ENCODE peak calls at places on chromosome 10, in six cellular contexts. G, J, D, Y, T and S are unnamed samples.

GRCh38 chr10:110629680-110630191 is 14.4 kb upstream of the RBM20 start:
- DNase-seq in D (no peak), J (peak), Y (no peak), T (no peak), G (peak), S (peak)

GRCh38 chr10:25786181-25786580 is 147.8 kb upstream of the MYO3A start:
- DNase-seq in T (no peak), J (no peak), D (no peak), Y (no peak), G (no peak), S (no peak)

GRCh38 chr10:43700306-43700705 is 51.6 kb upstream of the ZNF32 start:
- DNase-seq in D (no peak), G (no peak), T (no peak), J (peak), Y (no peak), S (no peak)

GRCh38 chr10:127690176-127690575 is 46.8 kb upstream of the FOXI2 start:
- DNase-seq in T (no peak), J (no peak), D (no peak), Y (no peak), G (no peak), S (no peak)

GRCh38 chr10:106566871-106567270 is 597.6 kb downstream of the SORCS1 start:
- DNase-seq in D (no peak), Y (no peak), J (no peak), G (no peak), T (no peak), S (no peak)

GRCh38 chr10:80517416-80518142 is 20.1 kb upstream of the SH2D4B start:
- DNase-seq in G (no peak), D (no peak), J (no peak), Y (no peak), T (no peak), S (no peak)

GRCh38 chr10:44972874-44973306 is 5.7 kb downstream of the DEPP1 start:
- DNase-seq in G (no peak), T (no peak), Y (no peak), J (no peak), D (no peak), S (no peak)

GRCh38 chr10:87925570-87925969 is 62.1 kb downstream of the PTEN start:
- DNase-seq in J (no peak), T (no peak), Y (no peak), G (peak), D (no peak), S (peak)

GRCh38 chr10:26799342-26799741 is 61.4 kb downstream of the ABI1 start:
- DNase-seq in G (no peak), T (peak), J (no peak), Y (no peak), D (no peak), S (no peak)

GRCh38 chr10:34494012-34494411 is 321.1 kb downstream of the PARD3 start:
- DNase-seq in G (no peak), J (peak), Y (no peak), D (no peak), T (no peak), S (peak)

GRCh38 chr10:45371555-45371954 is 2.5 kb upstream of the ALOX5 start:
- DNase-seq in G (no peak), Y (no peak), D (no peak), T (no peak), J (no peak), S (no peak)

GRCh38 chr10:132521041-132521465 is 16.5 kb upstream of the INPP5A start:
- DNase-seq in T (no peak), Y (no peak), J (no peak), D (peak), G (no peak), S (no peak)

GRCh38 chr10:81874878-81875679 is at the start of gene NRG3:
- DNase-seq in D (no peak), G (no peak), Y (peak), J (no peak), T (peak), S (no peak)

GRCh38 chr10:11871470-11871869 is 48.3 kb downstream of the PROSER2 start:
- DNase-seq in D (no peak), J (no peak), G (no peak), T (no peak), Y (no peak), S (peak)

GRCh38 chr10:182441-183201 is 47.4 kb downstream of the ZMYND11 start:
- DNase-seq in J (no peak), D (no peak), T (peak), Y (no peak), G (no peak), S (peak)

GRCh38 chr10:133520193-133520738 is 6.9 kb upstream of the CYP2E1 start:
- DNase-seq in Y (peak), G (no peak), D (peak), T (peak), J (peak), S (peak)

GRCh38 chr10:6269953-6270867 is 67.5 kb downstream of the PFKFB3 start:
- DNase-seq in D (no peak), J (no peak), G (no peak), T (peak), Y (no peak), S (peak)

GRCh38 chr10:45257615-45258014 is 57.8 kb downstream of the OR13A1 start:
- DNase-seq in J (no peak), Y (no peak), T (no peak), G (no peak), D (no peak), S (no peak)

GRCh38 chr10:7576340-7576739 is 90.4 kb downstream of the ITIH5 start:
- DNase-seq in J (no peak), Y (no peak), T (no peak), G (no peak), D (no peak), S (no peak)

GRCh38 chr10:19168584-19168983 is 120.0 kb downstream of the MALRD1 start:
- DNase-seq in Y (peak), T (no peak), D (no peak), G (no peak), J (peak), S (no peak)

GRCh38 chr10:70622981-70623844 is 20.7 kb upstream of the PRF1 start:
- DNase-seq in T (no peak), G (no peak), J (peak), Y (peak), D (no peak), S (no peak)

GRCh38 chr10:70479626-70480253 is 1.2 kb downstream of the PALD1 start:
- DNase-seq in G (no peak), T (no peak), Y (peak), D (no peak), J (no peak), S (no peak)

GRCh38 chr10:71009031-71009605 is 120.8 kb upstream of the PCBD1 start:
- DNase-seq in Y (no peak), T (no peak), D (no peak), J (no peak), G (no peak), S (no peak)

GRCh38 chr10:22690614-22691431 is 23.6 kb downstream of the PIP4K2A start:
- DNase-seq in J (peak), D (no peak), Y (peak), T (no peak), G (no peak), S (peak)

GRCh38 chr10:22693371-22693784 is 21.0 kb downstream of the PIP4K2A start:
- DNase-seq in G (peak), D (no peak), J (peak), Y (no peak), T (peak), S (no peak)

GRCh38 chr10:22686347-22686746 is 28.0 kb downstream of the PIP4K2A start:
- DNase-seq in T (no peak), Y (no peak), D (no peak), J (no peak), G (no peak), S (no peak)

GRCh38 chr10:22693860-22694259 is 20.5 kb downstream of the PIP4K2A start:
- DNase-seq in G (no peak), J (no peak), D (no peak), Y (no peak), T (no peak), S (no peak)

DNA sequence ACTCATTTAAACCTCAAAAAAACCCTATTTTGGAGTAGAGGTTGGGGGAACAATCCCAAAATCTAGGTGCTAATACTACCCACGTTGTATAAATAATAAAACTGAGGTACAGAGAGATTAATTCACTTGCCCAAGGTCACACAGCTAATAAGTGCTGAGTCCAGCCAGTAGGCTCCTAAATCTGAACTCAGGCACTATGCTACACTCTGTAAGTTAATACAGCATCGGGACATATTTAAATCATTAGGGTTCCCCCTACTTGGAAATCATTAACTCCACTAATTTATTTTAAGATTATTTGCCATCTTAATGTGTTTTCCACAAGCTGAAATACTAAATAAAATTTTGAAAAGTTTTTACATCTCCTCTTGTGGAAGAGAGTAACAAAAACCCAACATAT is 24.2 kb downstream of the PIP4K2A start:
- DNase-seq in D (no peak), Y (no peak), G (no peak), T (no peak), J (no peak), S (no peak)
- H3K4me3 ChIP-seq in D (no peak), Y (peak), G (no peak), T (no peak), J (no peak), S (no peak)

GRCh38 chr10:114544045-114544659 is 113.9 kb downstream of the ABLIM1 start:
- DNase-seq in Y (no peak), J (no peak), T (peak), G (no peak), D (no peak), S (peak)
- H3K4me3 ChIP-seq in Y (no peak), J (no peak), T (peak), G (no peak), D (no peak), S (no peak)

GRCh38 chr10:4312046-4312835 is 513.8 kb upstream of the AKR1E2 start:
- DNase-seq in Y (no peak), T (no peak), D (no peak), J (no peak), G (no peak), S (peak)

GRCh38 chr10:4315529-4315928 is 510.5 kb upstream of the AKR1E2 start:
- DNase-seq in J (peak), T (no peak), D (no peak), Y (no peak), G (peak), S (no peak)

GRCh38 chr10:4319870-4320367 is 506.1 kb upstream of the AKR1E2 start:
- DNase-seq in Y (no peak), G (no peak), D (no peak), J (no peak), T (no peak), S (no peak)

DNA sequence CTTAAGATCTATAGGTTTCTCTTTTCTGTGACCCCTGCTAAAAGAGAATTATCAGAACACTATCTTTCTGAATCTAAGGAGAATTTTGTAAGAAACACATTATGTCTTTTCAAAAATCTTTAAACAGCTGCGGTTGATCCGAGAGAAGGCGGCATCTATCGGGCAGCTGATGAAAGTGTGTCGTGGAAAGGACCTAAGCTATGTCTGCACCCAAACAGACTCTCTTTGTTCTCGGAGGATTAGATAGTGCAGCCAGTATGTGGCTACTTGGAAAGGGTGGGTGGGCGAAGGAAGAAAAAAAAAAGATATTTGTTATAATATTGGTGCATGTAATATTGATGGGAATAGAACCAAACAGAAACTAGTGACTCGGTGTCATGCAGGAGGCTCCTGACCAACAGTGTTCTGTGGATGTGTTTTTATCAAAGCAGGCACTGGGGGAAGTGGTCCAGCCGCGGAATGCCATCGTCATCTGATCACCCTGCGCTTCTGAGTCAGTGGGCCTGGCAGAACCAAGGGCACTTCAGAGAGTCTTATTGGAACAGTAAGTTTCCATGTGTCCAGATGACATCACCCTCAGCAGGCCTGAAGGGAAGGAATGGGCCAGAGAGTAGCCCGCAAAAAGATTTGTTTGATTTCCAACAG is 509.7 kb upstream of the AKR1E2 start:
- DNase-seq in G (peak), J (peak), T (no peak), D (peak), Y (no peak), S (peak)
- H3K4me3 ChIP-seq in G (no peak), J (no peak), T (no peak), D (no peak), Y (no peak), S (no peak)

GRCh38 chr10:62083413-62083794 is 181.9 kb downstream of the ARID5B start:
- DNase-seq in T (no peak), Y (no peak), J (peak), D (no peak), G (no peak), S (peak)
- H3K4me3 ChIP-seq in T (no peak), Y (no peak), J (peak), D (peak), G (no peak), S (no peak)

DNA sequence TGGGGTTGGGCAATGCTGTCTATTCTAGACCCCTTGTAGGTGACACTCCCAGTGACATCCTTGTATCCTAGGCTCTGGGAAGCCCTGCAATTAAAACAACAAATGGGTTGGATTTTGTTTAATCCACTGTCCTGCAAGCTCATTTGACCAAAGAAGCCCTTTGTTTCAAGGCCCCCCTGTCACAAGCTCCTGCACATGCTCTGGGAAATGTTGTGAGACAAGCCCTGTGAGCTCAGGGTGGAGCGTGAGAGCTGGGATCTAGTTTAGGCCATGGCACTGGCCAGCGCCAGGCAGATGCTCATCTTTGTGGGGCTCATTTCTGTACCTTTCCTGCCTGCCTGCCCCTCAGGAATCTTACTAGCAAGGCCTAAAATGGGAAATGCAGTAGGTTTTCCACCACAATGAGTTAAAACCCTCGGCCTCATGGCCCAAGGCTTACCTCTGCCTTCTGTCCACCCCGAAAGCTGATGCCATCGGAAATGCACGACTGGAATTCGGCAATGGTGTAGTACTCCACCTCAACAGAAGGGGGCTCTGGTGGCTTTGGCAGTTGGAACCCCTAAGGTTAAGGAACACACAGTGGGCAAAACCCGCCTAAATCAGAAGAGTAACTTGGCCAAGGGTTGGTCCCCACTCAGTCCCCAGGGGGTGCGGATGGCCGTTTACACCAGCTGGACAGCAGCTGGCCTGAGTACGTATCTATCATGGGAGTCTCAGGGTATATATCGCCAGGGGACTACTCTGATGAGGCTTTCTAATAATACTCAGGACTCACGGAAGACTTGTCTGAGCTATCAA is 112.1 kb downstream of the NEURL1 start:
- DNase-seq in D (peak), Y (peak), T (peak), G (no peak), J (peak), S (peak)
- H3K4me3 ChIP-seq in D (no peak), Y (no peak), T (no peak), G (no peak), J (no peak), S (no peak)

GRCh38 chr10:79241990-79242619 is 105.2 kb upstream of the PPIF start:
- DNase-seq in Y (peak), D (peak), T (peak), G (no peak), J (peak), S (peak)

GRCh38 chr10:79241629-79241989 is 105.7 kb upstream of the PPIF start:
- DNase-seq in Y (no peak), G (no peak), D (no peak), J (no peak), T (no peak), S (no peak)

GRCh38 chr10:79244068-79244442 is 103.2 kb upstream of the PPIF start:
- DNase-seq in D (no peak), T (no peak), J (no peak), G (no peak), Y (no peak), S (no peak)

GRCh38 chr10:79243211-79244067 is 103.8 kb upstream of the PPIF start:
- DNase-seq in T (peak), Y (peak), D (peak), J (no peak), G (no peak), S (peak)

DNA sequence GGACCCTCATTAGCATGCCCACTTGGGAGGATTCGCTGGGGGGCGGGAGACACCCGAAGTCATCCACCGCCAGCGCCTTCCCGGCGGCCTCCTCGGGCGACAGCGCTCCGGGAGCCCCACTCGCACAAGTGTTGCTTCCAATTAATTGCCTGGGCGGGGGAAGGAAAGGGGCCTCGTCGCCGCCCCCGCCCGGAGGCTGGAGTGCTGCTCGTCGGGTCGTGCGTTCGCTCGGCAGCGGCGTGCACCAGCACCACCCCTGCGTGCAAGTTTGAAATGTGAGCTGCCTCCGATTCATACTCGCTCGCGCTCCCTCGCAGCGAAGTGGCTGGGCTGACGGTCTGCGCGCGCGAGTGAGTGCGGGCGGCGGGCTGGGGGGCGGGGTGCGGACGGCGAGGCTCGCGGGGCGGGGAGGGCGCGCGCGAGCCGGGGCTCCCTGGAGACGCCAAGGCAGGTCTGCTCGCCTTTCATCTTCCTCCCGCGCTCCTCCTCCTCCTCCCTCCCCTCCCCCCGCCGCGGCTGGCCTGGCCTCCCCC is 104.6 kb upstream of the PPIF start:
- DNase-seq in D (peak), Y (peak), G (peak), J (peak), T (peak), S (peak)
- H3K4me3 ChIP-seq in D (peak), Y (peak), G (peak), J (peak), T (peak), S (peak)

DNA sequence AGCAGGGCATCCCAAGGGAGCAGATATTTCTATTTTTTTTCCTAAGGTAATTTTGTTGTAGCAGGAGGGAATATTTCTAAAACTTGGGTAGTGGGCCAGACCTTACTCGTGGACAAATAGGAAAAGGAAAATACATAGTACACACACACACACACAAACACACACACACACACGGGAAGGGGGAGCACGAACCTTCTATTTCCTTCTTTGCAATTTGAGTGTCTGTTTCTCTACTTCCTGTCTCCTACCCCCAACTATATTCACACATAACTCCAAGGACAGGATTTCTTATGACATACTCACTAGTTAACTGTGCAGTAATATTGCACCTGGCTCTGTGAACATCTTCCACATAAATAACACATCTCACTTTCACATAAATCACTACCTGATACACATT is 4.4 kb downstream of the LDB1 start:
- DNase-seq in D (no peak), J (no peak), T (no peak), G (no peak), Y (no peak), S (no peak)
- H3K4me3 ChIP-seq in D (peak), J (peak), T (peak), G (peak), Y (peak), S (no peak)